ENCODE peak calls at places on chromosomes 11 and 22, in four cellular contexts. One of them, this sample, is unnamed.

GRCh38 chr11:8917157-8917820 is 6.3 kb downstream of the AKIP1 start:
- DNase-seq in PC-3: peak; percentile 51
- DNase-seq in ascending aorta: no peak
- DNase-seq in lung: peak; percentile 59
- DNase-seq in this sample: peak; percentile 57

GRCh38 chr11:65301491-65302329 is 13.0 kb upstream of the CDC42EP2 start:
- DNase-seq in PC-3: no peak
- DNase-seq in ascending aorta: no peak
- DNase-seq in lung: no peak
- DNase-seq in this sample: no peak

GRCh38 chr11:93166867-93167266 is 30.9 kb downstream of the SLC36A4 start:
- DNase-seq in lung: no peak
- DNase-seq in ascending aorta: no peak
- DNase-seq in PC-3: no peak
- DNase-seq in this sample: no peak

GRCh38 chr11:106706355-106706754 is 311.9 kb downstream of the GUCY1A2 start:
- DNase-seq in ascending aorta: no peak
- DNase-seq in lung: no peak
- DNase-seq in PC-3: peak; percentile 95
- DNase-seq in this sample: peak; percentile 98

GRCh38 chr22:10741210-10741609 is 4786.8 kb upstream of the OR11H1 start:
- DNase-seq in ascending aorta: no peak
- DNase-seq in lung: no peak
- DNase-seq in PC-3: no peak
- DNase-seq in this sample: no peak

GRCh38 chr22:30423296-30423958 is 2.1 kb upstream of the MTFP1 start:
- DNase-seq in PC-3: no peak
- DNase-seq in ascending aorta: peak; percentile 29
- DNase-seq in lung: peak; percentile 66
- DNase-seq in this sample: no peak

GRCh38 chr22:50215297-50216049 is 14.7 kb downstream of the SELENOO start:
- DNase-seq in lung: no peak
- DNase-seq in PC-3: no peak
- DNase-seq in ascending aorta: no peak
- DNase-seq in this sample: no peak

GRCh38 chr11:30917859-30918478 is 331.8 kb upstream of the MPPED2 start:
- DNase-seq in ascending aorta: no peak
- DNase-seq in PC-3: peak; percentile 69
- DNase-seq in lung: no peak
- DNase-seq in this sample: peak; percentile 38

GRCh38 chr22:42401562-42402334 is 30.5 kb downstream of the NFAM1 start:
- DNase-seq in ascending aorta: no peak
- DNase-seq in lung: no peak
- DNase-seq in PC-3: peak; percentile 6
- DNase-seq in this sample: peak; percentile 14

GRCh38 chr11:31834237-31834636 is 23.1 kb upstream of the PAX6 start:
- DNase-seq in ascending aorta: no peak
- DNase-seq in PC-3: no peak
- DNase-seq in lung: no peak
- DNase-seq in this sample: no peak

GRCh38 chr22:20015971-20016733 is 471 bp downstream of the ARVCF start:
- DNase-seq in lung: no peak
- DNase-seq in PC-3: peak; percentile 12
- DNase-seq in ascending aorta: no peak
- DNase-seq in this sample: no peak

GRCh38 chr11:91742155-91742554 is 482.5 kb upstream of the FAT3 start:
- DNase-seq in PC-3: no peak
- DNase-seq in lung: no peak
- DNase-seq in ascending aorta: no peak
- DNase-seq in this sample: no peak

GRCh38 chr11:67060111-67060522 is 3.5 kb downstream of the RHOD start:
- DNase-seq in lung: no peak
- DNase-seq in PC-3: peak; percentile 48
- DNase-seq in ascending aorta: no peak
- DNase-seq in this sample: peak; percentile 73

GRCh38 chr11:114340311-114341131 is 44.3 kb downstream of the NNMT start:
- DNase-seq in lung: no peak
- DNase-seq in ascending aorta: no peak
- DNase-seq in PC-3: peak; percentile 85
- DNase-seq in this sample: peak; percentile 54

GRCh38 chr11:46435679-46436078 is 44.1 kb upstream of the CHRM4 start:
- DNase-seq in lung: no peak
- DNase-seq in PC-3: no peak
- DNase-seq in ascending aorta: no peak
- DNase-seq in this sample: no peak

GRCh38 chr11:15807827-15808226 is 548.5 kb downstream of the SOX6 start:
- DNase-seq in lung: no peak
- DNase-seq in ascending aorta: no peak
- DNase-seq in PC-3: no peak
- DNase-seq in this sample: no peak

GRCh38 chr22:20550057-20550817 is 42.8 kb downstream of the MED15 start:
- DNase-seq in ascending aorta: no peak
- DNase-seq in lung: no peak
- DNase-seq in PC-3: no peak
- DNase-seq in this sample: no peak

GRCh38 chr22:30421695-30422480 is 3.7 kb upstream of the MTFP1 start:
- DNase-seq in lung: no peak
- DNase-seq in PC-3: peak; percentile 19
- DNase-seq in ascending aorta: no peak
- DNase-seq in this sample: no peak

GRCh38 chr11:68651208-68651984 is 32.9 kb upstream of the GAL start:
- DNase-seq in PC-3: no peak
- DNase-seq in ascending aorta: no peak
- DNase-seq in lung: no peak
- DNase-seq in this sample: peak; percentile 14

GRCh38 chr22:24947383-24947782 is 889 bp upstream of the LHFPL7 start:
- DNase-seq in ascending aorta: no peak
- DNase-seq in lung: no peak
- DNase-seq in PC-3: no peak
- DNase-seq in this sample: no peak

GRCh38 chr11:79393362-79394043 is 47.3 kb downstream of the TENM4 start:
- DNase-seq in ascending aorta: no peak
- DNase-seq in PC-3: peak; percentile 3
- DNase-seq in lung: no peak
- DNase-seq in this sample: no peak

GRCh38 chr22:45105281-45105700 is 58.4 kb upstream of the NUP50 start:
- DNase-seq in PC-3: peak; percentile 76
- DNase-seq in ascending aorta: no peak
- DNase-seq in lung: no peak
- DNase-seq in this sample: peak; percentile 74

GRCh38 chr11:56932572-56933235 is 56.0 kb upstream of the OR5AK2 start:
- DNase-seq in PC-3: peak; percentile 99
- DNase-seq in lung: no peak
- DNase-seq in ascending aorta: no peak
- DNase-seq in this sample: peak; percentile 100

GRCh38 chr11:11709447-11710239 is 87.8 kb upstream of the GALNT18 start:
- DNase-seq in PC-3: peak; percentile 15
- DNase-seq in lung: no peak
- DNase-seq in ascending aorta: no peak
- DNase-seq in this sample: peak; percentile 62

GRCh38 chr22:44906999-44907644 is 102.7 kb downstream of the PHF21B start:
- DNase-seq in lung: no peak
- DNase-seq in PC-3: no peak
- DNase-seq in ascending aorta: no peak
- DNase-seq in this sample: no peak

GRCh38 chr11:14029971-14030531 is 67.5 kb downstream of the SPON1 start:
- DNase-seq in ascending aorta: peak; percentile 11
- DNase-seq in PC-3: peak; percentile 84
- DNase-seq in lung: peak; percentile 87
- DNase-seq in this sample: peak; percentile 92

GRCh38 chr11:33801821-33802413 is 27.6 kb upstream of the FBXO3 start:
- DNase-seq in ascending aorta: no peak
- DNase-seq in PC-3: peak; percentile 16
- DNase-seq in lung: no peak
- DNase-seq in this sample: no peak

GRCh38 chr22:17944205-17944725 is 80.1 kb downstream of the MICAL3 start:
- DNase-seq in lung: no peak
- DNase-seq in ascending aorta: no peak
- DNase-seq in PC-3: no peak
- DNase-seq in this sample: no peak

GRCh38 chr11:116715383-116715782 is 57.4 kb downstream of the BUD13 start:
- DNase-seq in ascending aorta: no peak
- DNase-seq in PC-3: no peak
- DNase-seq in lung: no peak
- DNase-seq in this sample: no peak

GRCh38 chr11:57306156-57306876 is 18.4 kb downstream of the TNKS1BP1 start:
- DNase-seq in ascending aorta: no peak
- DNase-seq in lung: no peak
- DNase-seq in PC-3: no peak
- DNase-seq in this sample: no peak

GRCh38 chr11:60396790-60397189 is 531 bp downstream of the MS4A14 start:
- DNase-seq in PC-3: no peak
- DNase-seq in ascending aorta: no peak
- DNase-seq in lung: no peak
- DNase-seq in this sample: no peak

GRCh38 chr11:40421187-40421586 is 1038.3 kb downstream of the LRRC4C start:
- DNase-seq in ascending aorta: no peak
- DNase-seq in PC-3: no peak
- DNase-seq in lung: no peak
- DNase-seq in this sample: no peak

DNA sequence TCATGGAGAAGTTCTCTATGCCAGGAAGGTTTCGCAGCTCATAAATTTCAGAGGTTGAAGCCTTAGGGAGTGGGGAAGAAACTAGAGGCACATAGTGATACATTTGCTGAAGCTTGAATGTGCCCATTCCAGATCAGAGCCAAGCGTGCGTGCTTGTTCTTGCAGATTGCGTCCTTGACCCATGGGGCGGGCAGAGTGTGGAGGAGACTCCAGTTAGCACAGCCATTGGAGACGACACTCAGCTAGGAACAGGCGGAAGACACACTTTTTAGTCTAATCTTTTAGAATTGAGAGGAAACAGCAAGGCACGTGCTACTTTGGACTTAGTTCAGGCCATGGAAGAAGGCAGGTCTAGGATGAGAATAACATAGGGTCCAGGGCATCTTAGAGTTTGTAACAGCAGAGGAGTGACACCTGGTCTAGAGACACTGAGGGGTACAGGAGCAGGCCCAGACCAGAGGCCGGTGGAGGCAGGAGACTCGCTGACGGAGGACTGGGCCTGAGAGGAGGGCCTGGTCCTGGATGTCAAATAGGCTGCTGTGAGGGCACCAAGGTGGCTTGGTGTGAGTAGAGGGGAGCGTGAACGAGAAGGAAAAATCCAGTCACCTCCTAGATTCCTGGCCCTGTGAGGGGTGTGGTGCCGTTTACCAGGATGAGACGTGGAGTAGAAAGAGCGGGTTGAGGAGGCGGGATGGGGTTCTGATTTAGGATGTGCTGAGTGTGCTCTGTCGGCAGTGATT is 154.6 kb downstream of the TBC1D22A start:
- DNase-seq in lung: no peak
- DNase-seq in PC-3: no peak
- DNase-seq in ascending aorta: no peak
- DNase-seq in this sample: no peak
- H3K36me3 ChIP-seq in lung: peaks cover 16% of the 10 kb centered on the region
- H3K36me3 ChIP-seq in PC-3: no peaks in the 10 kb centered on the region
- H3K36me3 ChIP-seq in ascending aorta: peaks cover 45% of the 10 kb centered on the region
- H3K36me3 ChIP-seq in this sample: peaks cover 14% of the 10 kb centered on the region

DNA sequence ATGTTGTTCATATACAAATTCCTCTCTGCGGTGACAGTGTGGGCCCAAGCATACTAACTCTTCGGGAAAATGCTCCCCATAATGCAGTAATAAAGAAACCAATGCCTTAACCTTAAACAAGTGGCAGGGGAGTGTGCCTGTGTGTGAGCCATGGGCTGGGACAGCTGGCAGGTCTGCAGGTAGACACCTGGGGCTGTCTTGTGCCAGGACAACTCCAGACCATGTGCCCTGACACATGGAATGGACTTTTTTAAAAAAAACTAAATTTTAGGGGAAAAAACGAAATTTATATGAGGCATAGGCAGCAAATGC is 70.9 kb downstream of the ETS1 start:
- DNase-seq in lung: no peak
- DNase-seq in ascending aorta: no peak
- DNase-seq in PC-3: no peak
- DNase-seq in this sample: no peak
- H3K4me3 ChIP-seq in lung: peak overlapping the region; percentile 24
- H3K4me3 ChIP-seq in ascending aorta: peak overlapping the region; percentile 84
- H3K4me3 ChIP-seq in PC-3: peak overlapping the region; percentile 77
- H3K4me3 ChIP-seq in this sample: no peak overlapping the region

GRCh38 chr11:1827095-1827797 is 7.5 kb upstream of the SYT8 start:
- DNase-seq in lung: peak; percentile 89
- DNase-seq in PC-3: peak; percentile 90
- DNase-seq in ascending aorta: peak; percentile 51
- DNase-seq in this sample: peak; percentile 64
- TF ChIP-seq CTCF in lung: no peak
- TF ChIP-seq CTCF in PC-3: no peak
- TF ChIP-seq CTCF in ascending aorta: no peak
- TF ChIP-seq CTCF in this sample: no peak

GRCh38 chr22:39607093-39607492 is 36.5 kb downstream of the CACNA1I start:
- DNase-seq in PC-3: no peak
- DNase-seq in ascending aorta: no peak
- DNase-seq in lung: no peak
- DNase-seq in this sample: no peak
- H3K36me3 ChIP-seq in PC-3: no peaks in the 10 kb centered on the region
- H3K36me3 ChIP-seq in ascending aorta: no peaks in the 10 kb centered on the region
- H3K36me3 ChIP-seq in lung: no peaks in the 10 kb centered on the region
- H3K36me3 ChIP-seq in this sample: no peaks in the 10 kb centered on the region

GRCh38 chr22:36510384-36510783 is 3.5 kb upstream of the FOXRED2 start:
- DNase-seq in lung: no peak
- DNase-seq in PC-3: no peak
- DNase-seq in ascending aorta: no peak
- DNase-seq in this sample: no peak
- H3K4me3 ChIP-seq in lung: no peak overlapping the region
- H3K4me3 ChIP-seq in PC-3: no peak overlapping the region
- H3K4me3 ChIP-seq in ascending aorta: no peak overlapping the region
- H3K4me3 ChIP-seq in this sample: no peak overlapping the region

This sample was measured in bronchial epithelial cell.